ENCODE peak calls at places on chromosomes 4 and X, in ten cellular contexts. A, R, I, K, H, F, T, E, S and J are unnamed samples.

GRCh38 chrX:71017396-71017939 is 50.7 kb downstream of the SNX12 start:
- DNase-seq in F (no peak), I (no peak), E (no peak), K (no peak), A (no peak), R (no peak), H (no peak), T (no peak), S (no peak), J (no peak)

GRCh38 chr4:44760142-44760898 is 34.0 kb upstream of the GNPDA2 start:
- DNase-seq in R (no peak), K (peak), I (no peak), F (no peak), E (peak), H (no peak), T (peak), A (peak), S (no peak), J (no peak)

GRCh38 chrX:65591206-65591605 is 56.6 kb upstream of the LAS1L start:
- DNase-seq in T (no peak), A (no peak), H (no peak), I (no peak), S (no peak), F (no peak), K (no peak), R (no peak), E (no peak), J (no peak)

GRCh38 chr4:110907801-110908313 is 285.0 kb upstream of the PITX2 start:
- DNase-seq in F (no peak), A (no peak), R (no peak), S (no peak), I (no peak), E (no peak), K (no peak), T (no peak), H (no peak), J (no peak)

GRCh38 chrX:18873189-18873791 is 110.6 kb downstream of the PHKA2 start:
- DNase-seq in S (no peak), R (no peak), H (no peak), I (peak), K (no peak), F (no peak), T (no peak), E (peak), A (no peak), J (no peak)

GRCh38 chr4:157185363-157185762 is 35.2 kb upstream of the GRIA2 start:
- DNase-seq in H (no peak), R (no peak), I (no peak), K (no peak), T (no peak), F (no peak), A (no peak), S (no peak), E (peak), J (no peak)

GRCh38 chr4:173330590-173330989 is 3.6 kb downstream of the HMGB2 start:
- DNase-seq in A (no peak), E (no peak), K (no peak), H (no peak), R (no peak), F (no peak), T (no peak), I (no peak), S (no peak), J (no peak)

GRCh38 chr4:19239565-19239964 is 1012.1 kb upstream of the SLIT2 start:
- DNase-seq in E (no peak), S (no peak), R (no peak), F (no peak), K (no peak), H (no peak), I (no peak), A (no peak), T (no peak), J (no peak)

DNA sequence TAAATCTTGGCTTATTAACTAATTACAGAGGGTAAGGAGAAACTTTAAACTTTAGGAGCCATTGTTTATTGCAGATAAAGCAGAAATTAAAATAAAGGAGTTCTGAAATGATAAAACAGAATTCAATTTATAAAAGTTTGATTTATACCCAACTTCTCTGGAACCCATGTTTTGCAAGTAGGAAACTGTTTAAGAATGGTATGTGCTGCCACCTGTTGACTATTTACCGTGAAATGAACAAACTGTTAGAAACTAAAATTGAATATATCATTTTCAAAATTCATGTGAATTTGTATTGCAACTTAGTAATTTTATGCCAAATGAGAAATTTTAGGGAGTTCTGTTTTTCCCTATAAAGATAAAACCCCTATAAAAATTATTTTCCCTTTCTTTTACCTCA is 11.0 kb upstream of the TBC1D8B start:
- DNase-seq in S (no peak), T (no peak), E (no peak), A (peak), I (no peak), F (no peak), H (no peak), K (no peak), R (no peak), J (no peak)
- TF ChIP-seq CTCF in S (peak), T (no peak), E (peak), A (peak), I (no peak), F (no peak), H (peak), K (no peak), R (no peak), J (no peak)

DNA sequence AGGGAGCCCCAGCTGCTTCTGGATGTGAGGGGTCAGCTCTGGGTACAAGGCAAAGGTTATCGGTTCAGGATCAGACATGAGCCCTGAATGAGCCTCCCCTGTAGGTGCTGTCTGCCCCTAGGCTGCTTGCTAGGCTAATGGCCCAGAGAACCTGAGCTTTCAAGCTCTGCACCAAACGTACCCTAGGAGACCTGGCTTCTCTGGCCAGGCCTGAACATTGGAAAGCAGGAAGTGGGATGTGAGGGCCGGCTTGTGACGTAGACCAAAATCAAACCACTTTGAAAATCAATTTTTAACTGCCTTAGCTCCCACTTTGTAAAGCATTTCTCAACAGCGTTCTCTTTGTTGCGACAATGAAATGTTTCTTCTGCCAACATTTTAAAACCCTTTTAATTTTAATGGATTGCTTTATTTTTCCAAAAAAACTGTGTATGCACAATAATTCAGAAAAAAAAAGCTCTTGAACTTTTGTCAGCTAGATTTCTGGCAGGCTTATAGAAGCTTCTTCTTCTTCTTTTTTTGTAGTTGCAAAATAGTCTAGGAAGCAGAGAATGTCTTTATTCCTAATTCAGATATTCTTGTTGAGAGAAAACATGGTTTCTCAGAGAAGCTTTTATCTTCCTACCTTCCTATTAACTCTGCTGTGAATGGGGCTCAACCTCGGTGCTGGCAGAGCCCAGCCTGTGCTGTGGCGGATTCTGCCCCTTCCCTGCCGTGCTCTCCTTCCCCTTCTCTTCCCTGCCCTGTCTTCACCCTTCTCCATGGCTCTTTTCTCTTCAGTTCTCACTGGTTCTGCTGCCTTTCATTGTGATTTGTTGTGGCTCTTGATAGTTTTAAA is 145.2 kb upstream of the SFRP2 start:
- DNase-seq in F (no peak), K (no peak), T (no peak), S (no peak), H (no peak), I (peak), E (no peak), R (no peak), A (no peak), J (no peak)
- H3K27ac ChIP-seq in F (peak), K (no peak), T (no peak), S (no peak), H (peak), I (peak), E (no peak), R (peak), A (no peak), J (peak)

GRCh38 chrX:41014776-41015175 is 70.5 kb upstream of the USP9X start:
- DNase-seq in A (peak), I (no peak), K (no peak), T (no peak), R (no peak), F (no peak), E (no peak), H (no peak), S (no peak), J (no peak)
- TF ChIP-seq EP300 in A (peak), I (no peak), K (no peak), T (no peak), R (no peak), F (no peak), E (no peak), H (no peak), S (no peak), J (no peak)

DNA sequence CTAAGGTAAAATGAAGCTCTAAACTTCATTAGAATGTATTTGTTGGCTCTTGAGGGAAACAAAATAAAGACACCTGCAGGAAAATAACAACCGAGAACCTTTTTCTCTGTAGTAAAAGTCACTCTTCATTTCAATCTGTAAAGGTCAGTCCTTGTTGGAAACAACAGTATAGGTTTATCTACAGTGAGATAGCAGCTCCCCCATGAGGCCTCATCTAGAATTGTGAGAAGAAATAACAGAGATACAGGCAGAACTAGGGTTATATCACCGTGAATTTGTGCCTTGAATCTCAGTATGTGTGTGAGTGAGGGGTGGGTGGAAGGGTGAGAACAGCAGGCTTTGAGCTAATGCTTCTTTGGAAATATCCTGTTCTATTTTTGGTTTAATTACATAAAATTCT is 107.8 kb upstream of the FMR1 start:
- DNase-seq in S (no peak), F (no peak), H (no peak), T (peak), K (no peak), A (peak), E (peak), R (no peak), I (no peak), J (no peak)
- TF ChIP-seq CTCF in S (peak), F (no peak), H (peak), T (peak), K (no peak), A (peak), E (peak), R (no peak), I (no peak), J (no peak)

GRCh38 chr4:85741921-85742591 is 267.1 kb downstream of the ARHGAP24 start:
- DNase-seq in T (no peak), R (no peak), A (no peak), S (no peak), I (peak), F (no peak), K (no peak), H (no peak), E (peak), J (no peak)
- H3K27ac ChIP-seq in T (no peak), R (no peak), A (no peak), S (no peak), I (no peak), F (peak), K (peak), H (no peak), E (no peak), J (no peak)

GRCh38 chrX:107721318-107721717 is 54.3 kb downstream of the TSC22D3 start:
- DNase-seq in S (no peak), H (peak), T (no peak), A (no peak), K (no peak), E (no peak), F (no peak), I (no peak), R (no peak), J (no peak)

GRCh38 chrX:107715331-107716044 is 60.1 kb downstream of the TSC22D3 start:
- DNase-seq in I (no peak), T (no peak), E (peak), A (no peak), R (no peak), H (peak), S (no peak), F (no peak), K (no peak), J (no peak)

GRCh38 chrX:107716816-107717700 is 58.5 kb downstream of the TSC22D3 start:
- DNase-seq in H (peak), T (no peak), R (peak), E (peak), K (no peak), F (peak), A (peak), S (no peak), I (peak), J (peak)

GRCh38 chrX:107716045-107716684 is 59.4 kb downstream of the TSC22D3 start:
- DNase-seq in I (no peak), S (no peak), H (peak), R (no peak), K (no peak), F (no peak), E (peak), T (no peak), A (no peak), J (no peak)

DNA sequence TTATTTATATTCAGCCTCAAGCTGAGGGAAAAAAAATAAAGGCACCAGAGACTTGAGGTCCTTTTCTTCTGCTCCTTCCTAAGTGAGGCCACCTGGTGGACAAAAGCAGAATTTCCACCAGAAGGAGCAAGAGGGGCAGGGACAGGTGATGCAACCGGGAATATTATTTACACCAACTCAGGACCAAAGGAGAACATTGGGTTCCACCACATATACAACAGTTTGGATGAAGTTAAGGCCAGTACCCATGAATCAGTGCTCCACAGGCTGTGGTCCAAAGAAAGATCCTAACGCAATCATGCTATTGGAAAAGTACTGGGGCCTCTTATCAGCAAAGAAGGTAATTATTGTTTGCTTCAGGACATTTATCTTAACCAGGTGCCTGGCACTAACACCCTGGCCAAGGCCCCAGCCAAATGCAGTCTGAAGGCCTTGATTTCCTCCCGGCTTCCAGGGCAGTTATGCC is 57.4 kb downstream of the TSC22D3 start:
- DNase-seq in E (peak), T (peak), I (peak), A (peak), S (no peak), F (peak), H (peak), K (peak), R (no peak), J (peak)
- TF ChIP-seq EP300 in E (no peak), T (no peak), I (peak), A (no peak), S (no peak), F (peak), H (peak), K (peak), R (peak), J (peak)